ENCODE peak calls at places on chromosomes 13 and 19, in ten cellular contexts. R is PC-3, B is A549, W is pancreas, V is thyroid gland, Q is WTC11, Z is thoracic aorta, M is BJ, I is B cell, D is natural killer cell. G is an unnamed sample.

GRCh38 chr13:110396476-110396875 is 89.4 kb downstream of the COL4A2 start:
- DNase-seq in Q (no peak), D (no peak), M (no peak), Z (no peak), I (no peak), B (no peak), V (no peak), W (no peak), R (no peak), G (no peak)

GRCh38 chr19:17718988-17719711 is at the start of gene MAP1S:
- DNase-seq in V (peak; percentile 39), R (peak; percentile 47), I (peak; percentile 76), B (peak; percentile 47), M (no peak), Q (peak; percentile 89), D (peak; percentile 66), W (peak; percentile 46), Z (no peak), G (peak; percentile 94)

GRCh38 chr13:25905411-25906010 is 146.3 kb downstream of the SHISA2 start:
- DNase-seq in B (no peak), Z (no peak), M (no peak), Q (no peak), R (peak; percentile 83), I (no peak), W (no peak), V (no peak), D (no peak), G (no peak)

GRCh38 chr19:17902701-17903100 is 30.1 kb upstream of the CCDC124 start:
- DNase-seq in V (no peak), I (no peak), Z (no peak), W (no peak), Q (no peak), M (peak; percentile 12), B (no peak), R (no peak), D (no peak), G (peak; percentile 6)

GRCh38 chr19:51799311-51799997 is 4.5 kb downstream of the FPR3 start:
- DNase-seq in V (peak; percentile 56), R (peak; percentile 98), B (peak; percentile 13), W (peak; percentile 28), D (no peak), Z (peak; percentile 71), I (no peak), Q (no peak), M (peak; percentile 66), G (no peak)

GRCh38 chr19:42601811-42602443 is 7.2 kb upstream of the CEACAM8 start:
- DNase-seq in I (peak; percentile 16), M (no peak), V (no peak), B (peak; percentile 31), W (peak; percentile 20), Q (peak; percentile 64), Z (no peak), R (peak; percentile 44), D (no peak), G (peak; percentile 49)

GRCh38 chr19:2560369-2560768 is 84.4 kb downstream of the GADD45B start:
- DNase-seq in I (no peak), V (no peak), B (no peak), M (no peak), D (no peak), Z (no peak), W (no peak), R (no peak), Q (no peak), G (no peak)

GRCh38 chr13:34738251-34739170 is 203.6 kb upstream of the NBEA start:
- DNase-seq in W (no peak), V (no peak), I (no peak), B (no peak), Q (no peak), Z (no peak), D (no peak), M (no peak), R (no peak), G (no peak)

GRCh38 chr19:7257148-7258041 is 36.8 kb downstream of the INSR start:
- DNase-seq in D (no peak), I (no peak), B (peak; percentile 5), Q (no peak), Z (peak; percentile 4), W (peak; percentile 91), R (peak; percentile 65), M (no peak), V (no peak), G (no peak)

DNA sequence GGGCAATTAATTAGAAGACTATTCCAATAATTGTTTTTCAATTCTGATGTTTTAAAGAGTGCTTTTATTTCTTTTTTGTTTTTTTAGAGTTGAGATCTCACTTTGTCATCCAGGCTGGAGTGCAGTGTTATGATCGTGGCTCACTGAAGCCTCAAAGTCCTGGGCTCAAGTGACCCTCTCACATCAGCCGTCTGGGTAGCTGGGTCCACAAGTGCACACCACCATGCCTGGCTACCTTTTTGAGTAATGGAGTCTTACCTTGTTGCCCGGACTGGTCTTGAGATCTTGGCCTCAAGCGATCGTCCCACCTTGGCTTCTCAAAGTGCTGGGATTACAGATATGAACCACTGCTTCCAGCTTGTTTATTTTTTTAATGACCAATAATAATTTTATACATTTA is 207.8 kb downstream of the NDFIP2 start:
- DNase-seq in W (no peak), M (no peak), V (peak; percentile 83), B (no peak), Q (no peak), D (no peak), R (no peak), Z (no peak), I (no peak), G (no peak)
- TF ChIP-seq CTCF in W (no peak), M (no peak), V (no peak), B (no peak), Q (no peak), D (no peak), R (no peak), Z (no peak), I (no peak), G (no peak)

DNA sequence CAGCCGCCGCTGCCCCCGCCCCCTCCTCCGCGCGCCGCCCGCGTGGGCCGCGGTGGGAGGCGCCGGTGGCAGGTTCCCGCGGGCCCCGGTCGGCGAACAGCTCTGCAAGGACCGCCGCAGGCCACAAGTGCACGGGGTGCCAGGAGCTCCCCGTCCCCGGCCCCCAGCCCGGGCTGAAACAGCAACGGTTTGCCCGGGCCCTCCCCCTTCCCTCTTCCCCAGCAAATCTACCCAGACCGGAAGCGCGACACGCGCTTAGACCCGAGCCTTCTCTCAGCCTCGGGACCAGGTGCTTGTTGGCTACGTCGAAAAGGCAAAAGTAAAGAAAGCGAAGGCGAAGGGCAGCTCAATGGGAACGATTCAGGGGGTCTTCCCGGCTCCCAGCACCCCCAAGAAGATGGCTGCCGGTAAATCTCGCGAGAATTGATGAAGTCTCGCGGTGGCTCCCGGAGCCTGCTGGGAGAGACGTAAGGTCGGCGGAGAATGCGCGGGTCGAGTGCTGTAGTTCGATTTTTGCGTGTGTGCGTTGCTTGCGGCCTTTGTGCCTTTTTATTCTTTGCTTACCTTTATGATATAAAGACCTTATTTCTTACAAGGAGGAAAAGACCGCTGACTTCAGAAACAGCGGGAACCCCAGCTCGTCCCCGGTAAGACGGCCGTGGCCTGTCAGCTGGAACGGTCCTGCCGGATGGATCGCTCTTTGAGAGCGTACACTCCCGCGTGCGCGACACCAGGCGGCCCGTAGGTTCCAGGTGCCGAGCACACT is at the start of gene RBM26:
- DNase-seq in R (peak; percentile 93), D (peak; percentile 91), W (peak; percentile 94), M (peak; percentile 62), B (peak; percentile 92), Z (peak; percentile 78), V (peak; percentile 91), Q (peak; percentile 92), I (peak; percentile 96), G (peak; percentile 94)
- TF ChIP-seq CTCF in R (no peak), D (no peak), W (no peak), M (no peak), B (no peak), Z (no peak), V (no peak), Q (no peak), I (peak; percentile 15), G (no peak)

DNA sequence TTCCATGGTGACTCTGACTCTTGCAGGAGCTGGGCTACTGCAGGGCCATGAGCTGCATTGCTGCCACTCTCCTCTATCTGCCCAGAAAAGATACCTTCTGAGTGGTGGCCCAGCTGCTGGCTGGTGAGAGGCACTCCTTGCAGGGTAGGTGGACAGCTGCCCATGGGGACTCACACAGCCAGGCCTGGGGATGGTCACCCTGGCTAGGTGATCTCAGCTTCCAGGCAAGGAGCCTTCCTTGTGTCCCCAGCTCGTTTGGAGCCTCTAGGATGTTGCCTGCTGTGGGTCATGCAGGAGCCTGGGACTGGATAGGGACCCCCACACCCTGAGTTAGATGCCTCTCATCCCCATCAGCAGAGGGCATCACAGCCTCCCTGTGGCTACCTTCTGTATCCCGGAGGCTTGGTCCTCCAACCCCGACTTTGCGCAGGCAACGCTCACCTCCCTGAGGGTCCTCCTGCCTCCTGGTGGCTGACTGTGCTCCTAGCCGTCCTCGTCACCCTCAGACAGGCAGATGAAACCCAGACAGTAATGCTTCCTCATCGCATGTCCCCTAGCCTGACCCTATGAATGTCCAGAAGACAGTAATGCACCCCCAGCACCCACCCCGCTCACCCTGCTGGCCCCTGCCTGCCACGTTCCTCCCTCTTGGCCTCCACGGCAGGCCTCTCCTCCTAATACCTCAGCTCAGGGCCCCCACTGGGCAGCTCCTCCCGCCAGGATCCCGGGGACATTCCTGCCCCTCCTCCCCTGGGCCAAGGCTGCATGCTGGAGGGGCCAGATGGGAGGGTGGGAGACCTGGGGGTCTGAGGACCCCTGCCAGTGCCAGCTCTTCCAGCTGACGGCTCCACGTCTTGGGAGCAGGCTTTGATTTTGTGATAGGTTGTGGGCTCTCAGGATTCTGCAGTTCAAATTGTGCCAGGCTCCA is 13.6 kb upstream of the ZNF14 start:
- DNase-seq in B (no peak), R (no peak), V (no peak), Q (peak; percentile 43), Z (no peak), I (no peak), M (no peak), D (no peak), W (peak; percentile 7), G (peak; percentile 37)
- TF ChIP-seq CTCF in B (no peak), R (no peak), V (no peak), Q (peak; percentile 24), Z (no peak), I (no peak), M (no peak), D (no peak), W (no peak), G (no peak)

GRCh38 chr13:94120878-94121277 is 358.6 kb downstream of the DCT start:
- DNase-seq in M (no peak), R (no peak), B (no peak), D (no peak), Z (no peak), W (no peak), I (no peak), Q (no peak), V (no peak), G (no peak)

GRCh38 chr13:94123543-94123942 is 355.9 kb downstream of the DCT start:
- DNase-seq in M (no peak), Z (no peak), V (no peak), R (no peak), B (no peak), D (no peak), W (no peak), I (no peak), Q (no peak), G (no peak)

GRCh38 chr13:94122300-94122699 is 357.2 kb downstream of the DCT start:
- DNase-seq in Q (no peak), R (peak; percentile 29), V (no peak), B (no peak), D (no peak), I (no peak), Z (no peak), M (no peak), W (peak; percentile 10), G (no peak)

GRCh38 chr13:94121686-94122085 is 357.8 kb downstream of the DCT start:
- DNase-seq in R (peak; percentile 32), V (no peak), Q (no peak), I (no peak), B (no peak), M (no peak), Z (no peak), D (no peak), W (no peak), G (no peak)

GRCh38 chr13:94119360-94119936 is 360.0 kb downstream of the DCT start:
- DNase-seq in D (no peak), W (peak; percentile 64), I (no peak), R (no peak), M (no peak), Q (no peak), B (no peak), V (no peak), Z (no peak), G (no peak)
- TF ChIP-seq CTCF in D (no peak), W (no peak), I (no peak), R (no peak), M (no peak), Q (no peak), B (no peak), V (no peak), Z (no peak), G (no peak)